ENCODE peak calls at places on chromosomes 13 and 19, in four cellular contexts. H is WTC11, T is HepG2, X is GM12878. K is an unnamed sample.

GRCh38 chr13:109163052-109163413 is 533.6 kb downstream of the MYO16 start:
- DNase-seq in H (no peak), T (no peak), X (no peak), K (no peak)

GRCh38 chr19:46480409-46480808 is 9.0 kb upstream of the PNMA8A start:
- DNase-seq in T (no peak), X (no peak), H (no peak), K (no peak)

GRCh38 chr19:8392017-8392591 is 1.9 kb downstream of the RAB11B start:
- DNase-seq in H (no peak), T (no peak), X (no peak), K (no peak)

GRCh38 chr13:98787173-98787572 is 34.7 kb upstream of the SLC15A1 start:
- DNase-seq in T (no peak), H (no peak), X (no peak), K (no peak)

GRCh38 chr19:41296323-41296935 is 13.5 kb upstream of the CCDC97 start:
- DNase-seq in X (no peak), T (no peak), H (no peak), K (no peak)

GRCh38 chr19:39833464-39834286 is at the start of gene DYRK1B:
- DNase-seq in X (peak; percentile 92), T (no peak), H (peak; percentile 96), K (peak; percentile 96)

GRCh38 chr19:33408116-33408515 is 34.6 kb downstream of the CEBPG start:
- DNase-seq in X (no peak), H (no peak), T (no peak), K (no peak)

GRCh38 chr19:2261438-2262172 is 5.4 kb upstream of the JSRP1 start:
- DNase-seq in X (no peak), H (peak; percentile 74), T (no peak), K (peak; percentile 63)

GRCh38 chr13:44141213-44141724 is 232.4 kb upstream of the SERP2 start:
- DNase-seq in T (no peak), H (no peak), X (no peak), K (peak; percentile 7)

GRCh38 chr13:77417897-77418296 is 91.0 kb upstream of the MYCBP2 start:
- DNase-seq in H (no peak), X (no peak), T (no peak), K (no peak)

GRCh38 chr13:80040977-80041310 is 300.0 kb downstream of the SPRY2 start:
- DNase-seq in T (no peak), X (no peak), H (no peak), K (no peak)

GRCh38 chr19:2055871-2056809 is 5.1 kb upstream of the MKNK2 start:
- DNase-seq in T (no peak), H (no peak), X (no peak), K (no peak)

GRCh38 chr13:23681253-23681652 is 111.0 kb downstream of the TNFRSF19 start:
- DNase-seq in X (no peak), H (no peak), T (no peak), K (no peak)

GRCh38 chr19:604355-604754 is 14.7 kb downstream of the HCN2 start:
- DNase-seq in T (no peak), H (no peak), X (no peak), K (peak; percentile 85)

GRCh38 chr13:95201814-95202521 is 99.3 kb downstream of the ABCC4 start:
- DNase-seq in H (no peak), X (no peak), T (no peak), K (no peak)

GRCh38 chr19:46818812-46819211 is 30.4 kb upstream of the SLC1A5 start:
- DNase-seq in X (no peak), H (peak; percentile 41), T (peak; percentile 63), K (no peak)

GRCh38 chr19:40425450-40426287 is at the start of gene SERTAD1:
- DNase-seq in T (peak; percentile 98), X (peak; percentile 96), H (peak; percentile 100), K (peak; percentile 100)

GRCh38 chr19:14540741-14541525 is 11.5 kb downstream of the TECR start:
- DNase-seq in H (no peak), T (no peak), X (no peak), K (no peak)

GRCh38 chr13:34667356-34668218 is 274.5 kb upstream of the NBEA start:
- DNase-seq in H (no peak), X (no peak), T (no peak), K (no peak)

GRCh38 chr19:51257471-51257870 is 6.6 kb downstream of the SIGLECL1 start:
- DNase-seq in T (no peak), H (no peak), X (no peak), K (no peak)

GRCh38 chr13:29507356-29507755 is 88.1 kb downstream of the SLC7A1 start:
- DNase-seq in T (no peak), H (no peak), X (no peak), K (no peak)

GRCh38 chr19:40827386-40828247 is 22.6 kb downstream of the CYP2A6 start:
- DNase-seq in T (no peak), X (no peak), H (no peak), K (no peak)

GRCh38 chr13:51435002-51435578 is 17.7 kb downstream of the INTS6 start:
- DNase-seq in H (no peak), T (no peak), X (no peak), K (no peak)

GRCh38 chr19:5048727-5049553 is 80.0 kb downstream of the KDM4B start:
- DNase-seq in H (no peak), T (no peak), X (no peak), K (no peak)

GRCh38 chr13:29454931-29455481 is 140.5 kb downstream of the SLC7A1 start:
- DNase-seq in X (no peak), H (peak; percentile 44), T (peak; percentile 16), K (peak; percentile 32)

GRCh38 chr13:112244061-112244460 is 132.1 kb upstream of the SPACA7 start:
- DNase-seq in T (no peak), X (no peak), H (no peak), K (no peak)

GRCh38 chr13:112168771-112169170 is 101.8 kb downstream of the SOX1 start:
- DNase-seq in X (no peak), H (no peak), T (no peak), K (no peak)

GRCh38 chr19:3573162-3573857 is 566 bp downstream of the HMG20B start:
- DNase-seq in T (no peak), X (no peak), H (peak; percentile 38), K (no peak)

GRCh38 chr19:3576696-3577443 is 4.1 kb downstream of the HMG20B start:
- DNase-seq in T (no peak), X (no peak), H (peak; percentile 91), K (peak; percentile 67)

GRCh38 chr19:3575949-3576673 is 3.4 kb downstream of the HMG20B start:
- DNase-seq in H (no peak), X (no peak), T (no peak), K (no peak)

GRCh38 chr19:3573858-3574637 is 1.3 kb downstream of the HMG20B start:
- DNase-seq in H (peak; percentile 100), T (peak; percentile 85), X (peak; percentile 49), K (peak; percentile 95)

GRCh38 chr19:3575260-3575741 is 2.6 kb downstream of the HMG20B start:
- DNase-seq in X (no peak), T (peak; percentile 55), H (peak; percentile 76), K (peak; percentile 72)
- TF ChIP-seq CBFB in X (no peak), T (no peak), H (no peak), K (no peak)

DNA sequence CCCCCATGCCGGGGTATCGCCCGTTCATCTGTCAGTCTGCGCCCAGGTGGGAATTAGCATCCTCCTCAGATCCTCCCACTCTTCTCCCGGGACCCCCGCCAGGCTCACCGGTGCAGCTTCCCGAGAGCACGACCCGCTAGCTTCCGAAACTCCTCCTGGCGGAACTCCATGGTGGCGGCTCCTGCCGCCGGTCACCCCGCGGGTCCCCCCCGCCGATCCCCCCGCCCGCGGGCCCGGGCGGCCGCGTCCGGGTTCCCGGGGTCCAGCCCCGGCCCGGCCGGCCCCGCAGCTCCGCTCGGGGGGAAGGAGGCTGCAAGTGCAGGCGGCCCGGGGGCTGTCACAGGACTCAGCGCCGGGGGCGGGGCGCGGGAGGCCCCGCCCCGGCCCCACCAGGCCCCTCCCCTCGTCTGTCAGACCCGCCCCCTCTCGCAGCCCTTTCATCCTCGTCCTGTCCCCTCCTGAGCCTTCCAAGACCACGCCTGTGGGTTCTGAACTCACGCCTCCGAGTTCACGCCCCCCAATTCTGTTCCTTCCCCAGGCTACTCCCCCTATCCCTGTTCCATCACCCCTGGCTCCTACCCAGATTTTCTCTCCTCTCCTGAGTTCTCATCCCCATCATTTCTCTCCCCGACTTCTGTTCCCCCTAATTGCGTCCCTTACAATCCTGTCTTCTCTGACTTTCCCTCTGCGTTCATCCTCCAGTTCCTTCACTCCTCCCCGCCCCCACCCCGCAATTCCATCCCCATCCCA is at the start of gene SLC17A7:
- DNase-seq in X (no peak), H (peak; percentile 85), T (no peak), K (peak; percentile 86)
- TF ChIP-seq CBFB in X (no peak), H (no peak), T (no peak), K (no peak)

GRCh38 chr19:13198634-13199033 is 48.4 kb downstream of the IER2 start:
- DNase-seq in T (no peak), X (no peak), H (no peak), K (no peak)

GRCh38 chr19:13190781-13191540 is 40.8 kb downstream of the IER2 start:
- DNase-seq in T (peak; percentile 90), H (no peak), X (no peak), K (peak; percentile 63)

DNA sequence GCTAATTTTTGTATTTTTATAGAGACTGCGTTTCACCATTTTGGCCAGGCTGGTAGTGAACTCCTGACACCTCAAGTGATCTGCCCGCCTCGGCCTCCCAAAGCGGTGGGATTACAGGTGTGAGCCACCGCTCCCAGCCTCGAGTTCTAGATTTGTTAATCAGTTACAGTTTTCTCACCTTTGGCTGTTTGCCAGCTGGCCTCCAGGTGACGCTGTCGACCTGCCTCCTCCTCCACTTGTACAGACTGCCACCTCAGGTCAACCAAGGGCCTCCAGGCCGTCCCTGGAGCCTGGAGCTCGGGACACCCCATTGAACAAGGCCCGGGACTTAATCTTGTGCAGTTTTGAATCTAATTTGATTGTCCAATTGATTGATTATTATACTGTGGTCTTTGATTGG is 45.5 kb downstream of the IER2 start:
- DNase-seq in H (peak; percentile 87), T (peak; percentile 80), X (no peak), K (peak; percentile 72)
- TF ChIP-seq CBFB in H (no peak), T (no peak), X (no peak), K (no peak)

GRCh38 chr13:57630661-57631606 is 610 bp upstream of the PCDH17 start:
- DNase-seq in T (no peak), X (no peak), H (no peak), K (no peak)

GRCh38 chr13:57629391-57629804 is 2.1 kb upstream of the PCDH17 start:
- DNase-seq in T (no peak), H (no peak), X (no peak), K (no peak)

GRCh38 chr13:57627663-57628062 is 3.9 kb upstream of the PCDH17 start:
- DNase-seq in X (no peak), H (no peak), T (no peak), K (peak; percentile 23)

GRCh38 chr13:57631607-57632275 is at the start of gene PCDH17:
- DNase-seq in T (no peak), X (no peak), H (peak; percentile 54), K (no peak)

GRCh38 chr13:57629821-57630235 is 1.7 kb upstream of the PCDH17 start:
- DNase-seq in X (no peak), T (no peak), H (peak; percentile 98), K (no peak)
- TF ChIP-seq CBFB in X (no peak), T (no peak), H (no peak), K (no peak)

K was measured in K562.